ENCODE peak calls at places on chromosomes 16 and 17, in eight cellular contexts. One of them, this sample, is unnamed.

GRCh38 chr16:660459-661183 is 7.3 kb upstream of the RHOT2 start:
- DNase-seq in naive thymus-derived CD4-positive, alpha-beta T cell: peak; percentile 59
- DNase-seq in ovary: peak; percentile 93
- DNase-seq in fibroblast of pulmonary artery: peak; percentile 76
- DNase-seq in Peyer's patch: peak; percentile 95
- DNase-seq in CD4-positive, alpha-beta memory T cell: peak; percentile 56
- DNase-seq in IMR-90: peak; percentile 77
- DNase-seq in AG10803: peak; percentile 83
- DNase-seq in this sample: no peak

GRCh38 chr16:58421529-58421928 is 29.3 kb downstream of the GINS3 start:
- DNase-seq in IMR-90: peak; percentile 37
- DNase-seq in CD4-positive, alpha-beta memory T cell: no peak
- DNase-seq in ovary: no peak
- DNase-seq in fibroblast of pulmonary artery: peak; percentile 29
- DNase-seq in naive thymus-derived CD4-positive, alpha-beta T cell: no peak
- DNase-seq in AG10803: peak; percentile 49
- DNase-seq in Peyer's patch: no peak
- DNase-seq in this sample: peak; percentile 64

GRCh38 chr17:56629450-56630187 is 36.1 kb downstream of the NOG start:
- DNase-seq in ovary: no peak
- DNase-seq in Peyer's patch: no peak
- DNase-seq in fibroblast of pulmonary artery: peak; percentile 4
- DNase-seq in CD4-positive, alpha-beta memory T cell: no peak
- DNase-seq in AG10803: peak; percentile 42
- DNase-seq in IMR-90: peak; percentile 37
- DNase-seq in naive thymus-derived CD4-positive, alpha-beta T cell: peak; percentile 34
- DNase-seq in this sample: peak; percentile 34

GRCh38 chr17:45584092-45585036 is 93.8 kb upstream of the PLEKHM1 start:
- DNase-seq in CD4-positive, alpha-beta memory T cell: peak; percentile 80
- DNase-seq in fibroblast of pulmonary artery: peak; percentile 39
- DNase-seq in ovary: peak; percentile 75
- DNase-seq in naive thymus-derived CD4-positive, alpha-beta T cell: peak; percentile 65
- DNase-seq in AG10803: peak; percentile 42
- DNase-seq in IMR-90: peak; percentile 36
- DNase-seq in Peyer's patch: peak; percentile 79
- DNase-seq in this sample: peak; percentile 78

GRCh38 chr17:36578671-36579070 is 13.0 kb upstream of the DHRS11 start:
- DNase-seq in CD4-positive, alpha-beta memory T cell: no peak
- DNase-seq in IMR-90: peak; percentile 44
- DNase-seq in ovary: no peak
- DNase-seq in naive thymus-derived CD4-positive, alpha-beta T cell: no peak
- DNase-seq in AG10803: peak; percentile 35
- DNase-seq in fibroblast of pulmonary artery: no peak
- DNase-seq in Peyer's patch: no peak
- DNase-seq in this sample: no peak

GRCh38 chr16:83624436-83625120 is 183.2 kb upstream of the HSBP1 start:
- DNase-seq in ovary: no peak
- DNase-seq in naive thymus-derived CD4-positive, alpha-beta T cell: no peak
- DNase-seq in AG10803: no peak
- DNase-seq in fibroblast of pulmonary artery: no peak
- DNase-seq in CD4-positive, alpha-beta memory T cell: no peak
- DNase-seq in IMR-90: no peak
- DNase-seq in Peyer's patch: no peak
- DNase-seq in this sample: no peak

GRCh38 chr16:65698943-65699342 is 577.1 kb upstream of the CDH11 start:
- DNase-seq in fibroblast of pulmonary artery: peak; percentile 54
- DNase-seq in naive thymus-derived CD4-positive, alpha-beta T cell: no peak
- DNase-seq in IMR-90: no peak
- DNase-seq in AG10803: peak; percentile 54
- DNase-seq in Peyer's patch: no peak
- DNase-seq in CD4-positive, alpha-beta memory T cell: no peak
- DNase-seq in ovary: peak; percentile 45
- DNase-seq in this sample: no peak

GRCh38 chr16:4052801-4053662 is 63.2 kb downstream of the ADCY9 start:
- DNase-seq in Peyer's patch: no peak
- DNase-seq in AG10803: peak; percentile 92
- DNase-seq in IMR-90: peak; percentile 81
- DNase-seq in naive thymus-derived CD4-positive, alpha-beta T cell: no peak
- DNase-seq in fibroblast of pulmonary artery: no peak
- DNase-seq in CD4-positive, alpha-beta memory T cell: no peak
- DNase-seq in ovary: no peak
- DNase-seq in this sample: peak; percentile 75

GRCh38 chr17:68993112-68993511 is 37.9 kb upstream of the ABCA8 start:
- DNase-seq in naive thymus-derived CD4-positive, alpha-beta T cell: no peak
- DNase-seq in ovary: no peak
- DNase-seq in AG10803: peak; percentile 22
- DNase-seq in CD4-positive, alpha-beta memory T cell: no peak
- DNase-seq in fibroblast of pulmonary artery: peak; percentile 66
- DNase-seq in IMR-90: peak; percentile 38
- DNase-seq in Peyer's patch: no peak
- DNase-seq in this sample: peak; percentile 5

GRCh38 chr16:75460441-75460840 is 4.0 kb downstream of the TMEM170A start:
- DNase-seq in AG10803: peak; percentile 24
- DNase-seq in CD4-positive, alpha-beta memory T cell: no peak
- DNase-seq in Peyer's patch: no peak
- DNase-seq in ovary: no peak
- DNase-seq in IMR-90: no peak
- DNase-seq in fibroblast of pulmonary artery: peak; percentile 13
- DNase-seq in naive thymus-derived CD4-positive, alpha-beta T cell: no peak
- DNase-seq in this sample: no peak

GRCh38 chr17:38549285-38549684 is 56.5 kb downstream of the SRCIN1 start:
- DNase-seq in CD4-positive, alpha-beta memory T cell: no peak
- DNase-seq in naive thymus-derived CD4-positive, alpha-beta T cell: no peak
- DNase-seq in ovary: no peak
- DNase-seq in fibroblast of pulmonary artery: no peak
- DNase-seq in AG10803: no peak
- DNase-seq in Peyer's patch: no peak
- DNase-seq in IMR-90: no peak
- DNase-seq in this sample: no peak

GRCh38 chr16:88289001-88289400 is 93.8 kb upstream of the ZNF469 start:
- DNase-seq in fibroblast of pulmonary artery: no peak
- DNase-seq in AG10803: no peak
- DNase-seq in CD4-positive, alpha-beta memory T cell: no peak
- DNase-seq in Peyer's patch: no peak
- DNase-seq in ovary: no peak
- DNase-seq in IMR-90: no peak
- DNase-seq in naive thymus-derived CD4-positive, alpha-beta T cell: no peak
- DNase-seq in this sample: no peak

GRCh38 chr16:65070831-65071230 is 51.0 kb downstream of the CDH11 start:
- DNase-seq in AG10803: peak; percentile 93
- DNase-seq in fibroblast of pulmonary artery: peak; percentile 97
- DNase-seq in IMR-90: peak; percentile 99
- DNase-seq in naive thymus-derived CD4-positive, alpha-beta T cell: no peak
- DNase-seq in CD4-positive, alpha-beta memory T cell: no peak
- DNase-seq in Peyer's patch: no peak
- DNase-seq in ovary: peak; percentile 71
- DNase-seq in this sample: peak; percentile 86

GRCh38 chr17:8103549-8103948 is 14.8 kb downstream of the ALOXE3 start:
- DNase-seq in Peyer's patch: no peak
- DNase-seq in IMR-90: no peak
- DNase-seq in AG10803: no peak
- DNase-seq in ovary: no peak
- DNase-seq in CD4-positive, alpha-beta memory T cell: no peak
- DNase-seq in fibroblast of pulmonary artery: peak; percentile 22
- DNase-seq in naive thymus-derived CD4-positive, alpha-beta T cell: no peak
- DNase-seq in this sample: peak; percentile 25

GRCh38 chr16:69073181-69073669 is 32.2 kb upstream of the HAS3 start:
- DNase-seq in ovary: no peak
- DNase-seq in AG10803: peak; percentile 68
- DNase-seq in naive thymus-derived CD4-positive, alpha-beta T cell: no peak
- DNase-seq in fibroblast of pulmonary artery: peak; percentile 83
- DNase-seq in IMR-90: peak; percentile 92
- DNase-seq in Peyer's patch: peak; percentile 47
- DNase-seq in CD4-positive, alpha-beta memory T cell: no peak
- DNase-seq in this sample: peak; percentile 83

GRCh38 chr17:56917559-56918296 is 3.9 kb upstream of the TRIM25 start:
- DNase-seq in IMR-90: no peak
- DNase-seq in AG10803: no peak
- DNase-seq in fibroblast of pulmonary artery: peak; percentile 14
- DNase-seq in CD4-positive, alpha-beta memory T cell: no peak
- DNase-seq in ovary: no peak
- DNase-seq in naive thymus-derived CD4-positive, alpha-beta T cell: no peak
- DNase-seq in Peyer's patch: no peak
- DNase-seq in this sample: no peak

GRCh38 chr16:90040152-90041023 is 21.1 kb upstream of the DBNDD1 start:
- DNase-seq in ovary: no peak
- DNase-seq in IMR-90: no peak
- DNase-seq in AG10803: no peak
- DNase-seq in fibroblast of pulmonary artery: no peak
- DNase-seq in Peyer's patch: no peak
- DNase-seq in CD4-positive, alpha-beta memory T cell: no peak
- DNase-seq in naive thymus-derived CD4-positive, alpha-beta T cell: no peak
- DNase-seq in this sample: no peak

GRCh38 chr17:31696184-31696602 is 162.9 kb downstream of the COPRS start:
- DNase-seq in CD4-positive, alpha-beta memory T cell: no peak
- DNase-seq in naive thymus-derived CD4-positive, alpha-beta T cell: no peak
- DNase-seq in ovary: peak; percentile 80
- DNase-seq in AG10803: peak; percentile 100
- DNase-seq in IMR-90: peak; percentile 88
- DNase-seq in Peyer's patch: no peak
- DNase-seq in fibroblast of pulmonary artery: peak; percentile 84
- DNase-seq in this sample: peak; percentile 99

GRCh38 chr16:53599548-53599947 is 96.5 kb upstream of the AKTIP start:
- DNase-seq in AG10803: no peak
- DNase-seq in IMR-90: no peak
- DNase-seq in fibroblast of pulmonary artery: no peak
- DNase-seq in Peyer's patch: no peak
- DNase-seq in CD4-positive, alpha-beta memory T cell: no peak
- DNase-seq in ovary: no peak
- DNase-seq in naive thymus-derived CD4-positive, alpha-beta T cell: no peak
- DNase-seq in this sample: no peak

GRCh38 chr17:18033442-18034099 is 5.4 kb downstream of the ATPAF2 start:
- DNase-seq in AG10803: peak; percentile 87
- DNase-seq in fibroblast of pulmonary artery: peak; percentile 92
- DNase-seq in ovary: no peak
- DNase-seq in IMR-90: peak; percentile 87
- DNase-seq in Peyer's patch: no peak
- DNase-seq in CD4-positive, alpha-beta memory T cell: peak; percentile 74
- DNase-seq in naive thymus-derived CD4-positive, alpha-beta T cell: peak; percentile 72
- DNase-seq in this sample: no peak

GRCh38 chr17:79732246-79732645 is 1.5 kb downstream of the ENPP7 start:
- DNase-seq in Peyer's patch: no peak
- DNase-seq in fibroblast of pulmonary artery: no peak
- DNase-seq in CD4-positive, alpha-beta memory T cell: no peak
- DNase-seq in IMR-90: no peak
- DNase-seq in naive thymus-derived CD4-positive, alpha-beta T cell: no peak
- DNase-seq in ovary: no peak
- DNase-seq in AG10803: no peak
- DNase-seq in this sample: no peak

GRCh38 chr17:64340557-64340956 is 50.1 kb downstream of the PECAM1 start:
- DNase-seq in naive thymus-derived CD4-positive, alpha-beta T cell: no peak
- DNase-seq in ovary: no peak
- DNase-seq in fibroblast of pulmonary artery: no peak
- DNase-seq in Peyer's patch: no peak
- DNase-seq in CD4-positive, alpha-beta memory T cell: no peak
- DNase-seq in AG10803: no peak
- DNase-seq in IMR-90: no peak
- DNase-seq in this sample: no peak

GRCh38 chr17:64343071-64343774 is 47.4 kb downstream of the PECAM1 start:
- DNase-seq in fibroblast of pulmonary artery: no peak
- DNase-seq in naive thymus-derived CD4-positive, alpha-beta T cell: no peak
- DNase-seq in IMR-90: no peak
- DNase-seq in CD4-positive, alpha-beta memory T cell: no peak
- DNase-seq in AG10803: no peak
- DNase-seq in ovary: no peak
- DNase-seq in Peyer's patch: no peak
- DNase-seq in this sample: no peak

GRCh38 chr17:64343833-64344637 is 46.6 kb downstream of the PECAM1 start:
- DNase-seq in Peyer's patch: no peak
- DNase-seq in IMR-90: peak; percentile 90
- DNase-seq in ovary: peak; percentile 75
- DNase-seq in AG10803: peak; percentile 69
- DNase-seq in CD4-positive, alpha-beta memory T cell: peak; percentile 17
- DNase-seq in naive thymus-derived CD4-positive, alpha-beta T cell: no peak
- DNase-seq in fibroblast of pulmonary artery: peak; percentile 99
- DNase-seq in this sample: peak; percentile 83

GRCh38 chr17:64339516-64340475 is 50.9 kb downstream of the PECAM1 start:
- DNase-seq in ovary: no peak
- DNase-seq in Peyer's patch: no peak
- DNase-seq in IMR-90: no peak
- DNase-seq in AG10803: peak; percentile 27
- DNase-seq in naive thymus-derived CD4-positive, alpha-beta T cell: no peak
- DNase-seq in CD4-positive, alpha-beta memory T cell: no peak
- DNase-seq in fibroblast of pulmonary artery: no peak
- DNase-seq in this sample: peak; percentile 68

DNA sequence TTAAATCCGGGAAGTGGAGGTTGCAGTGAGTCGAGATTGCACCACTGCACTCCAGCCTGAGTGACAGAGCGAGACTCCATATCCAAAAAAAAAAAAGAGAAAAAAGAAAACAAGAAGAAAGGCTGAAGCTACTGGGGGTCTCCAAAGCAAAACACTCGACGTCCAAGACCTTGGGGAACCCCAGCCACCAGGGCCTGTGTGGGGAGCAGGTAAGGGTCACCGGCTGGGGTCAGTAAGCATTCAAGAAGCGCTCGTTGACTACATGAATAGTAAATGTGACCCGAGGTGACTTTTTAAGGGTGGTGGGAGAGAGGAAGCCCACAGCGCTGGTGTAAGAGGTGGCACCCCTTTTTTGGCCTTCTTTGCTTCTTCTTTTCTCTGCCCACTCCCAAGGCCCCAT is 49.5 kb downstream of the PECAM1 start:
- DNase-seq in fibroblast of pulmonary artery: no peak
- DNase-seq in naive thymus-derived CD4-positive, alpha-beta T cell: no peak
- DNase-seq in CD4-positive, alpha-beta memory T cell: no peak
- DNase-seq in AG10803: no peak
- DNase-seq in Peyer's patch: no peak
- DNase-seq in ovary: no peak
- DNase-seq in IMR-90: no peak
- DNase-seq in this sample: no peak
- H3K4me3 ChIP-seq in fibroblast of pulmonary artery: no peak overlapping the region
- H3K4me3 ChIP-seq in naive thymus-derived CD4-positive, alpha-beta T cell: no peak overlapping the region
- H3K4me3 ChIP-seq in CD4-positive, alpha-beta memory T cell: no peak overlapping the region
- H3K4me3 ChIP-seq in AG10803: no peak overlapping the region
- H3K4me3 ChIP-seq in Peyer's patch: no peak overlapping the region
- H3K4me3 ChIP-seq in ovary: no peak overlapping the region
- H3K4me3 ChIP-seq in IMR-90: no peak overlapping the region
- H3K4me3 ChIP-seq in this sample: no peak overlapping the region

GRCh38 chr16:11104168-11105037 is 151.6 kb downstream of the SOCS1 start:
- DNase-seq in fibroblast of pulmonary artery: no peak
- DNase-seq in naive thymus-derived CD4-positive, alpha-beta T cell: no peak
- DNase-seq in Peyer's patch: peak; percentile 43
- DNase-seq in AG10803: no peak
- DNase-seq in CD4-positive, alpha-beta memory T cell: no peak
- DNase-seq in IMR-90: no peak
- DNase-seq in ovary: no peak
- DNase-seq in this sample: no peak
- H3K4me3 ChIP-seq in fibroblast of pulmonary artery: peak overlapping the region; percentile 8
- H3K4me3 ChIP-seq in naive thymus-derived CD4-positive, alpha-beta T cell: no peak overlapping the region
- H3K4me3 ChIP-seq in Peyer's patch: no peak overlapping the region
- H3K4me3 ChIP-seq in AG10803: no peak overlapping the region
- H3K4me3 ChIP-seq in CD4-positive, alpha-beta memory T cell: no peak overlapping the region
- H3K4me3 ChIP-seq in IMR-90: no peak overlapping the region
- H3K4me3 ChIP-seq in ovary: no peak overlapping the region
- H3K4me3 ChIP-seq in this sample: no peak overlapping the region

GRCh38 chr16:72424776-72425175 is 252.8 kb upstream of the PMFBP1 start:
- DNase-seq in AG10803: no peak
- DNase-seq in ovary: no peak
- DNase-seq in Peyer's patch: no peak
- DNase-seq in naive thymus-derived CD4-positive, alpha-beta T cell: no peak
- DNase-seq in fibroblast of pulmonary artery: no peak
- DNase-seq in IMR-90: no peak
- DNase-seq in CD4-positive, alpha-beta memory T cell: no peak
- DNase-seq in this sample: no peak
- H3K4me3 ChIP-seq in AG10803: no peak overlapping the region
- H3K4me3 ChIP-seq in ovary: no peak overlapping the region
- H3K4me3 ChIP-seq in Peyer's patch: no peak overlapping the region
- H3K4me3 ChIP-seq in naive thymus-derived CD4-positive, alpha-beta T cell: no peak overlapping the region
- H3K4me3 ChIP-seq in fibroblast of pulmonary artery: no peak overlapping the region
- H3K4me3 ChIP-seq in IMR-90: no peak overlapping the region
- H3K4me3 ChIP-seq in CD4-positive, alpha-beta memory T cell: no peak overlapping the region
- H3K4me3 ChIP-seq in this sample: no peak overlapping the region

GRCh38 chr17:15946611-15947120 is 1.7 kb downstream of the ADORA2B start:
- DNase-seq in ovary: no peak
- DNase-seq in fibroblast of pulmonary artery: no peak
- DNase-seq in naive thymus-derived CD4-positive, alpha-beta T cell: no peak
- DNase-seq in IMR-90: no peak
- DNase-seq in Peyer's patch: peak; percentile 54
- DNase-seq in AG10803: no peak
- DNase-seq in CD4-positive, alpha-beta memory T cell: no peak
- DNase-seq in this sample: no peak
- H3K4me3 ChIP-seq in ovary: no peak overlapping the region
- H3K4me3 ChIP-seq in fibroblast of pulmonary artery: peak overlapping the region; percentile 89
- H3K4me3 ChIP-seq in naive thymus-derived CD4-positive, alpha-beta T cell: no peak overlapping the region
- H3K4me3 ChIP-seq in IMR-90: peak overlapping the region; percentile 73
- H3K4me3 ChIP-seq in Peyer's patch: peak overlapping the region; percentile 60
- H3K4me3 ChIP-seq in AG10803: no peak overlapping the region
- H3K4me3 ChIP-seq in CD4-positive, alpha-beta memory T cell: no peak overlapping the region
- H3K4me3 ChIP-seq in this sample: peak overlapping the region; percentile 66